ENCODE peak calls at places on chromosomes 7 and 10, in eight cellular contexts. H is adrenal gland, A is body of pancreas, U is right lobe of liver, S is IMR-90, D is ovary, F is transverse colon, J is gastrocnemius medialis. R is an unnamed sample.
A peak's percentile ranks its signal among the peaks of the same experiment; 100 is the strongest.

GRCh38 chr10:35882422-35883150 is 240.5 kb upstream of the FZD8 start:
- DNase-seq in H (no peak), A (no peak), U (no peak), S (no peak), D (no peak), F (no peak), J (no peak), R (peak; percentile 82)

GRCh38 chr7:74633451-74633921 is 24.0 kb upstream of the GTF2I start:
- DNase-seq in H (no peak), A (no peak), U (peak; percentile 57), S (no peak), D (no peak), F (peak; percentile 23), J (no peak), R (no peak)

GRCh38 chr7:101832681-101833375 is 15.4 kb downstream of the CUX1 start:
- DNase-seq in H (peak; percentile 7), A (no peak), U (no peak), S (no peak), D (no peak), F (no peak), J (no peak), R (no peak)

GRCh38 chr10:114762811-114763210 is 58.8 kb upstream of the FHIP2A start:
- DNase-seq in H (no peak), A (no peak), U (no peak), S (no peak), D (no peak), F (no peak), J (no peak), R (no peak)

GRCh38 chr7:139542308-139543151 is 19.0 kb downstream of the CLEC2L start:
- DNase-seq in H (no peak), A (no peak), U (no peak), S (no peak), D (no peak), F (no peak), J (no peak), R (no peak)

GRCh38 chr7:150415161-150416160 is 35.0 kb upstream of the GIMAP8 start:
- DNase-seq in H (no peak), A (peak; percentile 9), U (no peak), S (no peak), D (no peak), F (no peak), J (no peak), R (no peak)

GRCh38 chr10:14451341-14451740 is 120.6 kb upstream of the FRMD4A start:
- DNase-seq in H (no peak), A (no peak), U (no peak), S (no peak), D (no peak), F (no peak), J (no peak), R (peak; percentile 24)

GRCh38 chr7:139774376-139774775 is 3.4 kb downstream of the HIPK2 start:
- DNase-seq in H (no peak), A (no peak), U (no peak), S (peak; percentile 90), D (no peak), F (no peak), J (no peak), R (no peak)

GRCh38 chr10:71812913-71813590 is 38.0 kb downstream of the PSAP start:
- DNase-seq in H (no peak), A (no peak), U (no peak), S (no peak), D (no peak), F (no peak), J (no peak), R (no peak)

GRCh38 chr7:3309140-3309539 is 8.1 kb downstream of the SDK1 start:
- DNase-seq in H (no peak), A (no peak), U (no peak), S (peak; percentile 22), D (no peak), F (no peak), J (no peak), R (no peak)

GRCh38 chr7:11170160-11170559 is 196.5 kb downstream of the PHF14 start:
- DNase-seq in H (no peak), A (no peak), U (no peak), S (no peak), D (no peak), F (no peak), J (no peak), R (no peak)

GRCh38 chr10:61850376-61850775 is 51.1 kb upstream of the ARID5B start:
- DNase-seq in H (no peak), A (no peak), U (no peak), S (no peak), D (no peak), F (no peak), J (no peak), R (no peak)

GRCh38 chr7:12964836-12965235 is 277.4 kb downstream of the ARL4A start:
- DNase-seq in H (no peak), A (no peak), U (no peak), S (no peak), D (no peak), F (no peak), J (no peak), R (no peak)

GRCh38 chr7:36015733-36016132 is 137.3 kb upstream of the EEPD1 start:
- DNase-seq in H (no peak), A (no peak), U (no peak), S (peak; percentile 65), D (no peak), F (no peak), J (no peak), R (no peak)

GRCh38 chr7:463362-464176 is 56.1 kb downstream of the PDGFA start:
- DNase-seq in H (peak; percentile 10), A (no peak), U (peak; percentile 50), S (no peak), D (peak; percentile 19), F (no peak), J (no peak), R (no peak)

GRCh38 chr10:3265081-3265480 is 92.5 kb upstream of the PITRM1 start:
- DNase-seq in H (no peak), A (no peak), U (no peak), S (peak; percentile 16), D (no peak), F (no peak), J (no peak), R (no peak)

GRCh38 chr10:70348228-70348850 is 34.1 kb downstream of the LRRC20 start:
- DNase-seq in H (peak; percentile 28), A (peak; percentile 42), U (no peak), S (no peak), D (no peak), F (no peak), J (no peak), R (no peak)

GRCh38 chr10:123212640-123213039 is 58.4 kb downstream of the BUB3 start:
- DNase-seq in H (no peak), A (no peak), U (no peak), S (no peak), D (no peak), F (no peak), J (no peak), R (no peak)

GRCh38 chr10:34081948-34082347 is 733.1 kb downstream of the PARD3 start:
- DNase-seq in H (no peak), A (no peak), U (no peak), S (no peak), D (no peak), F (no peak), J (no peak), R (peak; percentile 37)

GRCh38 chr7:139456511-139456910 is 27.0 kb downstream of the KLRG2 start:
- DNase-seq in H (no peak), A (no peak), U (no peak), S (no peak), D (no peak), F (no peak), J (no peak), R (no peak)

GRCh38 chr10:116796469-116796868 is 52.8 kb upstream of the ENO4 start:
- DNase-seq in H (no peak), A (no peak), U (no peak), S (no peak), D (no peak), F (no peak), J (no peak), R (no peak)
- TF ChIP-seq POLR2A in H (no peak), A (no peak), U (no peak), S (no peak), D (no peak), F (no peak), J (no peak), R (no peak)

GRCh38 chr10:131742371-131743000 is 158.3 kb upstream of the PPP2R2D start:
- DNase-seq in H (no peak), A (peak; percentile 5), U (peak; percentile 40), S (no peak), D (no peak), F (no peak), J (no peak), R (no peak)
- H3K4me3 ChIP-seq in H (no peak overlapping the region), A (no peak overlapping the region), U (no peak overlapping the region), S (no peak overlapping the region), D (no peak overlapping the region), F (no peak overlapping the region), J (no peak overlapping the region), R (no peak overlapping the region)

DNA sequence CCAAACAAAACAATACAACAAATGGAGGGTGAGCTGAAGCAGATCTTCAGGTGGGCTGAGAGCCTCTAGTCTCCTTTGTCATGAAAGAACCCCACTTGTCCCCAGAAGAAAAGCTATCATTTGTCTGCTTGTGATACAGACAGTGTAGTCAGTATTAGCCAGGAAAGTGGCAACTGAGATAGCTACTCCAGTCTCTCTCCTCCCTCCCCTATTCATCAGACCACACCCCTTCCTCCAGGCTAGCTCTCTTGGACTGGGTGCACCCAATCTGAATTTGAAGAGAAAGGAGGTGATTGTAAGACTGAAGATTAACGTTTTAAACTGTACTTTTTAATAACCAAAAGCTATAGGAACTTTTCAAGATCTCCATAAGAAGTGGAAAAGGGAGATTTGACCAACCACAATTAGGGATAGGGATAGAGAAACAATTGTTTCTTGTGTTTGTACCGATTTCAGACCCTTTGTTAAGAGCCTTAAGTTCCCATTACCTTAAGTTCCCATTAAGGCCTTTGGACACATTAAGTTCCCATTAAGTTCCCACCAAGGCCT is 14.1 kb downstream of the BMPR1A start:
- DNase-seq in H (no peak), A (no peak), U (no peak), S (no peak), D (no peak), F (no peak), J (no peak), R (no peak)
- H3K4me1 ChIP-seq in H (peaks cover 22% of the 10 kb centered on the region), A (peaks cover 33% of the 10 kb centered on the region), U (no peaks in the 10 kb centered on the region), S (peaks cover 6% of the 10 kb centered on the region), D (peaks cover 15% of the 10 kb centered on the region), F (peaks cover 14% of the 10 kb centered on the region), J (peaks cover 55% of the 10 kb centered on the region), R (peaks cover 99% of the 10 kb centered on the region)

GRCh38 chr10:73742454-73742734 is 1.8 kb upstream of the SEC24C start:
- DNase-seq in H (no peak), A (no peak), U (no peak), S (no peak), D (no peak), F (no peak), J (no peak), R (no peak)

GRCh38 chr10:73743327-73743904 is 756 bp upstream of the SEC24C start:
- DNase-seq in H (no peak), A (no peak), U (no peak), S (no peak), D (no peak), F (no peak), J (no peak), R (no peak)

GRCh38 chr10:73744690-73744994 is 470 bp downstream of the SEC24C start:
- DNase-seq in H (peak; percentile 66), A (peak; percentile 61), U (no peak), S (peak; percentile 58), D (no peak), F (peak; percentile 71), J (peak; percentile 12), R (peak; percentile 92)

GRCh38 chr10:73746721-73747120 is 2.5 kb downstream of the SEC24C start:
- DNase-seq in H (no peak), A (no peak), U (no peak), S (no peak), D (no peak), F (no peak), J (no peak), R (no peak)

GRCh38 chr10:73743905-73744689 is at the start of gene SEC24C:
- DNase-seq in H (peak; percentile 98), A (peak; percentile 97), U (peak; percentile 97), S (peak; percentile 94), D (peak; percentile 96), F (peak; percentile 98), J (peak; percentile 95), R (peak; percentile 99)
- TF ChIP-seq POLR2A in H (peak; percentile 37), A (peak; percentile 86), U (peak; percentile 82), S (peak; percentile 96), D (peak; percentile 88), F (peak; percentile 79), J (peak; percentile 51), R (peak; percentile 6)

R was measured in esophagus muscularis mucosa.